ENCODE peak calls at places on chromosomes 5 and 9, in four cellular contexts. L is adrenal gland, Y is H1, F is heart left ventricle. V is an unnamed sample.

GRCh38 chr5:79864364-79864763 is 126.7 kb downstream of the MTX3 start:
- DNase-seq in L (no peak), Y (peak; percentile 3), F (no peak), V (no peak)

GRCh38 chr5:82885657-82886389 is 191.4 kb downstream of the TMEM167A start:
- DNase-seq in L (no peak), Y (no peak), F (no peak), V (no peak)

GRCh38 chr5:142290574-142291299 is 34.1 kb downstream of the SPRY4 start:
- DNase-seq in L (no peak), Y (no peak), F (no peak), V (no peak)

GRCh38 chr9:14935099-14935710 is 25.0 kb upstream of the FREM1 start:
- DNase-seq in L (no peak), Y (no peak), F (no peak), V (no peak)

GRCh38 chr5:62596096-62596495 is 17.5 kb downstream of the LRRC70 start:
- DNase-seq in L (no peak), Y (no peak), F (no peak), V (no peak)

GRCh38 chr5:41891066-41891707 is 13.0 kb upstream of the RIMOC1 start:
- DNase-seq in L (no peak), Y (no peak), F (no peak), V (no peak)

GRCh38 chr9:126704157-126704941 is 90.6 kb downstream of the LMX1B start:
- DNase-seq in L (peak; percentile 70), Y (peak; percentile 47), F (peak; percentile 13), V (peak; percentile 70)

GRCh38 chr9:97567894-97568202 is 65.3 kb downstream of the TSTD2 start:
- DNase-seq in L (peak; percentile 53), Y (peak; percentile 3), F (no peak), V (no peak)

GRCh38 chr9:128627127-128627715 is 29.4 kb downstream of the DYNC2I2 start:
- DNase-seq in L (no peak), Y (no peak), F (no peak), V (no peak)

GRCh38 chr5:146860213-146860891 is 18.2 kb downstream of the PPP2R2B start:
- DNase-seq in L (no peak), Y (no peak), F (no peak), V (no peak)

GRCh38 chr9:89719202-89719601 is 114.4 kb downstream of the GADD45G start:
- DNase-seq in L (no peak), Y (no peak), F (no peak), V (no peak)

GRCh38 chr9:130872912-130873503 is 23.6 kb downstream of the QRFP start:
- DNase-seq in L (peak; percentile 79), Y (no peak), F (peak; percentile 67), V (no peak)

GRCh38 chr9:93896093-93896492 is 59.1 kb downstream of the BARX1 start:
- DNase-seq in L (peak; percentile 13), Y (peak; percentile 35), F (no peak), V (no peak)

DNA sequence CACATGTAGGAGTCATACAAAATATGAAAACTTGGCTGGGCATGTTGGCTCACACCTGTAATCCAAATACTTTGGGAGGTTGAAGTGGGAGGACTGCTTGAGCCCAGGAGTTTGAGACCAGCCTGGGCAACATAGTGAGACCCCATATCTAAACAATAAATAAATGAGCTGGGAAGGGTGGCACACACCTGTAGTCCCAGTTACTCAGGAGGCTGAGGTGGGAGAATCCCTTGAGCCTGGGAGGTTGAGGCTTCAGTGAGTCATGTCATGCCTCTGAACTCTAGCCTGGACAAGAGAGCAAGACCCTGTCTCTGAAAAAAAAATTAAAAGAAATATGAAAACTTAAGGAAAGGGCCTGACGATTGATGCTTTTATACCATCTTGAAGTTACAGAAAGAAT is 112.4 kb upstream of the RAI14 start:
- DNase-seq in L (no peak), Y (no peak), F (no peak), V (no peak)
- H3K9me3 ChIP-seq in L (no peaks in the 10 kb centered on the region), Y (peaks cover 12% of the 10 kb centered on the region), F (peaks cover 23% of the 10 kb centered on the region), V (no peaks in the 10 kb centered on the region)

DNA sequence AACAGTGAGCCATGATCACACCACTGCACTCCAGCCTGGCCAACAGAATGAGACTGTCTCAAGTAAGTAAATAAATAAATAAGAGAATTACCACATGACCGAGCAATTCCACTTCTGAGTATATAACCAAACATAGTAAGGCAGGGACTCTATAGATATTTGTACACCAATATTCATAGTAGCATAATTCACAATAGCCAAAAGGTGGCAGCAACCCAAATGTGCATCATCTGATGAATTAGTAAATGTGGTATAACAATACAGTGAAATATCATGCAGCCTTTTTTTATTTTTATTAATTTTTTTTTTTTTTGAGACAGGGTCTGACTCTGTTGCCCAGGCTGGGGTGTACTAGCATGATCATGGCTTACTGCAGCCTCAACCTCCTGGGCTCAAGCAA is 33.1 kb downstream of the ALDH7A1 start:
- DNase-seq in L (no peak), Y (no peak), F (no peak), V (no peak)
- TF ChIP-seq CTCF in L (no peak), Y (no peak), F (no peak), V (no peak)

GRCh38 chr5:138539791-138540190 is 3.2 kb downstream of the ETF1 start:
- DNase-seq in L (no peak), Y (no peak), F (no peak), V (no peak)
- H3K4me3 ChIP-seq in L (no peak overlapping the region), Y (no peak overlapping the region), F (no peak overlapping the region), V (no peak overlapping the region)

DNA sequence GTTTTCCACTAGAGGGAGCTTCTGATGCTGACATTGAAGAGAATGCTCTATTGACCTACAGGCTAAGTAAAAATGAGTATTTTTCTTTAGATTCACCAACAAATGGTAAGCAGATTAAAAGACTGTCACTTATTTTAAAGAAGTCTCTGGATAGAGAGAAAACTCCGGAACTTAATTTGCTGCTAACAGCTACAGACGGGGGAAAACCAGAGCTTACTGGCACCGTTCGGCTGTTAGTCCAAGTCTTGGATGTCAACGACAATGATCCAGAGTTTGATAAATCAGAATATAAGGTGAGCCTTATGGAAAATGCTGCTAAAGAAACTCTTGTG is 764 bp downstream of the PCDHA11 start:
- DNase-seq in L (no peak), Y (no peak), F (no peak), V (no peak)
- H3K9me3 ChIP-seq in L (no peaks in the 10 kb centered on the region), Y (peaks cover 13% of the 10 kb centered on the region), F (peaks cover 30% of the 10 kb centered on the region), V (no peaks in the 10 kb centered on the region)

DNA sequence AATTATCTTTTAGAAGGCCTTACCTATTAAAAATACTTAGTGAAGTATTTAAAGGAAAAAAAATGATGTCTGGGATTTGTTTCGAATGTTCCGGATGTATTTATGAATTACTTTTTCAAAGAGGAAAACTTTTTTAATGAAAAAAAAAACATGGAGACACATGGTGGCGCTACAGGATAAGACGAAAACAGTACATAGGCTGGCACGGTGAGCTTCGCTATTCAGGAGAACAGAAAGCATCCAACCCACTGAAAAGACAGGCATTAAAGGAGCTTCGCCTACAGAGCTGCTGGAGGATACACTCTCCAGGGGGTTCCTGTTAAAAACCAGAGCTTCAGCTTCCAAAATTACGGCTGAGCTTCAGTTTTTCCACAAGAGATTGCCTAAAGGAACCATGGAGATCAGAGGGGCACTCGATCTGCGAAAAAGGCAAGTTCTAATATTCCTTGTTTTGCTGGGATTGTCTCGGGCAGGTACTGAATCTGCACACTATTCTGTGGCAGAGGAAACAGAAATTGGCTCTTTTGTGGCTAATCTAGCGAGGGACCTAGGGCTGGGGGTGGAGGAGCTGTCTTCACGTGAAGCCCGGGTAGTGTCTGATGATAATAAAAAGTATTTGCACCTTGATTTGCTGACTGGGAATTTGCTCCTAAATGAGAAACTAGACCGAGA is at the start of gene PCDHB14:
- DNase-seq in L (no peak), Y (no peak), F (no peak), V (peak; percentile 65)
- TF ChIP-seq CTCF in L (no peak), Y (peak; percentile 64), F (peak; percentile 32), V (no peak)

GRCh38 chr9:138025417-138025816 is 147.8 kb downstream of the CACNA1B start:
- DNase-seq in L (no peak), Y (no peak), F (no peak), V (no peak)
- H3K4me3 ChIP-seq in L (no peak overlapping the region), Y (no peak overlapping the region), F (no peak overlapping the region), V (no peak overlapping the region)

DNA sequence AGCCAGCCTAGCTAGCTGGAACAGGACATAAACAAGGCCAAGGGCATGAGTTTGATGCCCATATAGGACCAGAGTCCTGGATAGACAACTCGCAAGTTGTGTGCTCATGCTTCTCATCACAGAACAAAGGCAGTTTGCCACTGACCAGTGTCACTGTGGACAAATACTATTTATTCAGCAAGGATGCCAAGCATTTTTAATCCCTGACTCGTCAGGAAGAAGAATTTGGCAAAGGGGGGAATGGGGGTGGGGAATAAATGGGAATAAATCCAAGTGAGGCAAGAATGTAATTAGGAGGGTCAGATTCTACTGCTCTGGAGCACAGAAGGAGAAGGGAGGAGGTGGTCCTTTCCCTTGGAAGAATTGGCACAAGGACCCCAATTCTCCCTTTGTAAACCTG is 46.8 kb upstream of the ANKRD55 start:
- DNase-seq in L (peak; percentile 68), Y (no peak), F (no peak), V (peak; percentile 89)
- H3K9me3 ChIP-seq in L (no peaks in the 10 kb centered on the region), Y (peaks cover 2% of the 10 kb centered on the region), F (no peaks in the 10 kb centered on the region), V (no peaks in the 10 kb centered on the region)

DNA sequence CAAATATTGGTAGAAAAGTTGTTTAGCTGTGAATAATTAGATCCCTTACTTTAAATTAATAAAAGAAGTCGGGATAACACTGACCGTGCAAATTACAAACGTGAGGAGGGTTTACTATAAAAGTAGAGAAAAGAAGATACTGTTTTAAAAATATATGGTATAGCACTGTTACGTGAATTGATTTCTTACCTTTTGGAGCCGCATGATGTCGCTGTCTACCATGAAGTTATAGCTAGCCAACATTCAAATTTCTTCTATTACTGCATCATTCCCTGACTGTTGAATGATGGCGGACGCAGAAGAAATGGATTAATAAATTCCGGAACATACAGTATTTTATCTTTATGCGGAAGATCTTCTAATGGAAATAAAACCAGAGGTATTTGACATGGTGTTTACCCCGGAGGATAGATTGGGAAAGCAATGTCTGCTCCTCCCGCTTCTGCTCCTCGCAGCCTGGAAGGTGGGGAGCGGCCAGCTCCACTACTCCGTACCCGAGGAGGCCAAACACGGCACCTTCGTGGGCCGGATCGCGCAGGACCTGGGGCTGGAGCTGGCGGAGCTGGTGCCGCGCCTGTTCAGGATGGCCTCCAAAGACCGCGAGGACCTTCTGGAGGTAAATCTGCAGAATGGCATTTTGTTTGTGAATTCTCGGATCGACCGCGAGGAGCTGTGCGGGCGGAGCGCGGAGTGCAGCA is at the start of gene PCDHA6:
- DNase-seq in L (no peak), Y (no peak), F (no peak), V (peak; percentile 47)
- TF ChIP-seq CTCF in L (no peak), Y (no peak), F (peak; percentile 27), V (no peak)